ENCODE peak calls at places on chromosome 4, in nine cellular contexts. B is HL-60, J is suprapubic skin, Z is Panc1, A is sigmoid colon, S is stomach, P is transverse colon, U is HCT116, Y is GM23338. W is an unnamed sample.

GRCh38 chr4:137519406-137519805 is 12.9 kb downstream of the PCDH18 start:
- DNase-seq in B (no peak), J (no peak), Z (no peak), A (no peak), S (no peak), P (no peak), U (no peak), Y (no peak), W (no peak)

GRCh38 chr4:31442236-31442635 is 722.1 kb downstream of the PCDH7 start:
- DNase-seq in B (no peak), J (no peak), Z (no peak), A (no peak), S (no peak), P (no peak), U (no peak), Y (peak), W (no peak)

GRCh38 chr4:87017580-87018061 is 82.8 kb downstream of the AFF1 start:
- DNase-seq in B (no peak), J (no peak), Z (no peak), A (no peak), S (no peak), P (no peak), U (no peak), Y (no peak), W (no peak)

GRCh38 chr4:37719021-37719420 is 32.8 kb upstream of the RELL1 start:
- DNase-seq in B (no peak), J (no peak), Z (no peak), A (no peak), S (no peak), P (no peak), U (no peak), Y (no peak), W (no peak)

GRCh38 chr4:58359590-58359989 is 1249.4 kb upstream of the IGFBP7 start:
- DNase-seq in B (no peak), J (no peak), Z (no peak), A (no peak), S (no peak), P (no peak), U (no peak), Y (no peak), W (no peak)

GRCh38 chr4:27791640-27792039 is 931.0 kb downstream of the STIM2 start:
- DNase-seq in B (no peak), J (no peak), Z (no peak), A (no peak), S (no peak), P (no peak), U (no peak), Y (no peak), W (no peak)

GRCh38 chr4:1417522-1418390 is 11.5 kb upstream of the NKX1-1 start:
- DNase-seq in B (no peak), J (peak), Z (no peak), A (peak), S (peak), P (no peak), U (no peak), Y (no peak), W (no peak)

GRCh38 chr4:119593698-119594097 is 34.9 kb downstream of the PDE5A start:
- DNase-seq in B (no peak), J (no peak), Z (no peak), A (no peak), S (no peak), P (no peak), U (no peak), Y (no peak), W (no peak)

GRCh38 chr4:91116861-91117260 is 989.7 kb downstream of the CCSER1 start:
- DNase-seq in B (peak), J (no peak), Z (no peak), A (no peak), S (no peak), P (no peak), U (peak), Y (peak), W (no peak)

GRCh38 chr4:47032405-47033106 is 1.2 kb downstream of the GABRB1 start:
- DNase-seq in B (peak), J (peak), Z (peak), A (peak), S (peak), P (peak), U (no peak), Y (peak), W (peak)

GRCh38 chr4:85842540-85842939 is 367.6 kb downstream of the ARHGAP24 start:
- DNase-seq in B (peak), J (no peak), Z (no peak), A (no peak), S (no peak), P (peak), U (no peak), Y (no peak), W (no peak)

GRCh38 chr4:98938386-98938785 is 9.5 kb upstream of the EIF4E start:
- DNase-seq in B (no peak), J (no peak), Z (no peak), A (no peak), S (no peak), P (no peak), U (no peak), Y (no peak), W (no peak)

GRCh38 chr4:188008377-188008776 is 12.8 kb downstream of the ZFP42 start:
- DNase-seq in B (no peak), J (no peak), Z (no peak), A (no peak), S (no peak), P (no peak), U (no peak), Y (no peak), W (no peak)

GRCh38 chr4:54085284-54085683 is 14.7 kb upstream of the GSX2 start:
- DNase-seq in B (no peak), J (peak), Z (peak), A (no peak), S (no peak), P (no peak), U (no peak), Y (no peak), W (no peak)

GRCh38 chr4:2964077-2964471 is 703 bp downstream of the GRK4 start:
- DNase-seq in B (no peak), J (no peak), Z (no peak), A (no peak), S (no peak), P (no peak), U (no peak), Y (no peak), W (no peak)

GRCh38 chr4:126451237-126451885 is 1136.6 kb downstream of the FAT4 start:
- DNase-seq in B (no peak), J (no peak), Z (no peak), A (no peak), S (no peak), P (no peak), U (no peak), Y (no peak), W (no peak)

GRCh38 chr4:80202784-80203553 is 5.7 kb downstream of the PRDM8 start:
- DNase-seq in B (peak), J (peak), Z (no peak), A (peak), S (no peak), P (peak), U (no peak), Y (peak), W (peak)

GRCh38 chr4:80184791-80185756 is 12.2 kb upstream of the PRDM8 start:
- DNase-seq in B (no peak), J (no peak), Z (no peak), A (peak), S (no peak), P (peak), U (no peak), Y (peak), W (no peak)

GRCh38 chr4:84498203-84499026 is 677 bp downstream of the NKX6-1 start:
- DNase-seq in B (no peak), J (no peak), Z (no peak), A (no peak), S (no peak), P (no peak), U (peak), Y (peak), W (no peak)

GRCh38 chr4:154590329-154591006 is at the start of gene FGA:
- DNase-seq in B (no peak), J (no peak), Z (no peak), A (no peak), S (no peak), P (peak), U (no peak), Y (peak), W (no peak)

GRCh38 chr4:185167205-185167604 is 24.1 kb downstream of the SLC25A4 start:
- DNase-seq in B (no peak), J (no peak), Z (no peak), A (no peak), S (no peak), P (no peak), U (no peak), Y (no peak), W (no peak)

GRCh38 chr4:86841309-86841708 is 7.9 kb downstream of the SLC10A6 start:
- DNase-seq in B (no peak), J (no peak), Z (no peak), A (no peak), S (no peak), P (no peak), U (no peak), Y (no peak), W (no peak)

GRCh38 chr4:79467246-79467932 is 59.4 kb upstream of the GK2 start:
- DNase-seq in B (no peak), J (no peak), Z (no peak), A (no peak), S (no peak), P (no peak), U (no peak), Y (no peak), W (no peak)

GRCh38 chr4:40066651-40067050 is 10.0 kb downstream of the N4BP2 start:
- DNase-seq in B (no peak), J (no peak), Z (no peak), A (no peak), S (no peak), P (no peak), U (no peak), Y (no peak), W (no peak)

GRCh38 chr4:10589308-10589707 is 95.3 kb downstream of the CLNK start:
- DNase-seq in B (no peak), J (no peak), Z (no peak), A (no peak), S (no peak), P (no peak), U (no peak), Y (peak), W (no peak)

GRCh38 chr4:112358415-112358814 is 61.2 kb downstream of the ALPK1 start:
- DNase-seq in B (no peak), J (no peak), Z (no peak), A (no peak), S (no peak), P (no peak), U (no peak), Y (no peak), W (no peak)

GRCh38 chr4:138981930-138982390 is 33.6 kb upstream of the NOCT start:
- DNase-seq in B (no peak), J (no peak), Z (no peak), A (peak), S (no peak), P (peak), U (no peak), Y (peak), W (no peak)

GRCh38 chr4:168694669-168695068 is 197.8 kb downstream of the PALLD start:
- DNase-seq in B (no peak), J (no peak), Z (no peak), A (no peak), S (no peak), P (no peak), U (no peak), Y (no peak), W (no peak)
- TF ChIP-seq POLR2AphosphoS5 in B (no peak), J (no peak), Z (no peak), A (peak), S (no peak), P (no peak), U (no peak), Y (no peak), W (no peak)

GRCh38 chr4:186592961-186593586 is 37.7 kb upstream of the MTNR1A start:
- DNase-seq in B (no peak), J (no peak), Z (no peak), A (no peak), S (no peak), P (no peak), U (no peak), Y (no peak), W (no peak)
- TF ChIP-seq POLR2AphosphoS5 in B (no peak), J (no peak), Z (no peak), A (no peak), S (no peak), P (no peak), U (no peak), Y (no peak), W (no peak)

GRCh38 chr4:52721968-52722814 is 29.0 kb downstream of the ERVMER34-1 start:
- DNase-seq in B (peak), J (peak), Z (peak), A (peak), S (peak), P (peak), U (peak), Y (peak), W (peak)
- TF ChIP-seq POLR2AphosphoS5 in B (peak), J (no peak), Z (peak), A (peak), S (peak), P (peak), U (peak), Y (peak), W (peak)

DNA sequence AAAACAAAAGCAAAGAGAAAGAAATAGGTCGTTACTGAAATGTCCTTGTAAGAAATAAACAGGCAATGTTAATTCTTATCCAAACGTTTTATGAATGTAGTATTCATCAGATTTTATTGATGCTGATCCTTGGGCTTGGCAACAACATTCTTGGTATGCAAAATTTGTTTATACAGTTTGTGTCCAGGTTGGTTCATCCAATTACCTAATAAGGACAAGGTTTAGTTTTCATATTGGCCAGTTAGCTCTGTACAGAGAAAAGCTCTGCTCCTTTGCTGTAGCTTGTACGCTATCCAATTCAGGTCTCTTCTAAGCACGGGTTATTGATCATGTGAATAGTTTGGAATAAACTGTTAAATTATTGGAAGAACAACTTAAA is 14.4 kb upstream of the CCNG2 start:
- DNase-seq in B (no peak), J (no peak), Z (no peak), A (no peak), S (no peak), P (no peak), U (no peak), Y (no peak), W (no peak)
- TF ChIP-seq POLR2AphosphoS5 in B (no peak), J (no peak), Z (no peak), A (no peak), S (no peak), P (no peak), U (no peak), Y (no peak), W (no peak)